ENCODE peak calls at places on chromosomes 16 and 17, in nine cellular contexts. One of them, this sample, is unnamed.

GRCh38 chr16:72552675-72553074 is 380.7 kb upstream of the PMFBP1 start:
- DNase-seq in activated B cell treated with CpG ODN at 0.5 μM for 24 hours: no peak
- DNase-seq in lower leg skin: no peak
- DNase-seq in activated gamma-delta T cell: no peak
- DNase-seq in Right ventricle myocardium superior: no peak
- DNase-seq in effector memory CD8-positive, alpha-beta T cell: no peak
- DNase-seq in effector CD4-positive, alpha-beta T cell: no peak
- DNase-seq in putamen: no peak
- DNase-seq in PC-3: no peak
- DNase-seq in this sample: no peak

GRCh38 chr17:15108992-15109391 is 156.1 kb downstream of the PMP22 start:
- DNase-seq in activated B cell treated with CpG ODN at 0.5 μM for 24 hours: no peak
- DNase-seq in lower leg skin: no peak
- DNase-seq in activated gamma-delta T cell: no peak
- DNase-seq in Right ventricle myocardium superior: no peak
- DNase-seq in effector memory CD8-positive, alpha-beta T cell: no peak
- DNase-seq in effector CD4-positive, alpha-beta T cell: no peak
- DNase-seq in putamen: no peak
- DNase-seq in PC-3: no peak
- DNase-seq in this sample: no peak

GRCh38 chr17:32596666-32597065 is 109.9 kb downstream of the CDK5R1 start:
- DNase-seq in activated B cell treated with CpG ODN at 0.5 μM for 24 hours: no peak
- DNase-seq in lower leg skin: no peak
- DNase-seq in activated gamma-delta T cell: no peak
- DNase-seq in Right ventricle myocardium superior: no peak
- DNase-seq in effector memory CD8-positive, alpha-beta T cell: no peak
- DNase-seq in effector CD4-positive, alpha-beta T cell: no peak
- DNase-seq in putamen: no peak
- DNase-seq in PC-3: no peak
- DNase-seq in this sample: peak

GRCh38 chr16:30958164-30959083 is 870 bp downstream of the SETD1A start:
- DNase-seq in activated B cell treated with CpG ODN at 0.5 μM for 24 hours: no peak
- DNase-seq in lower leg skin: no peak
- DNase-seq in activated gamma-delta T cell: no peak
- DNase-seq in Right ventricle myocardium superior: peak
- DNase-seq in effector memory CD8-positive, alpha-beta T cell: peak
- DNase-seq in effector CD4-positive, alpha-beta T cell: peak
- DNase-seq in putamen: peak
- DNase-seq in PC-3: peak
- DNase-seq in this sample: peak

GRCh38 chr17:27453466-27453865 is 2.8 kb upstream of the KSR1 start:
- DNase-seq in activated B cell treated with CpG ODN at 0.5 μM for 24 hours: no peak
- DNase-seq in lower leg skin: no peak
- DNase-seq in activated gamma-delta T cell: no peak
- DNase-seq in Right ventricle myocardium superior: no peak
- DNase-seq in effector memory CD8-positive, alpha-beta T cell: no peak
- DNase-seq in effector CD4-positive, alpha-beta T cell: no peak
- DNase-seq in putamen: no peak
- DNase-seq in PC-3: peak
- DNase-seq in this sample: no peak

GRCh38 chr17:18064053-18064452 is 23.7 kb upstream of the DRG2 start:
- DNase-seq in activated B cell treated with CpG ODN at 0.5 μM for 24 hours: no peak
- DNase-seq in lower leg skin: no peak
- DNase-seq in activated gamma-delta T cell: no peak
- DNase-seq in Right ventricle myocardium superior: no peak
- DNase-seq in effector memory CD8-positive, alpha-beta T cell: no peak
- DNase-seq in effector CD4-positive, alpha-beta T cell: no peak
- DNase-seq in putamen: no peak
- DNase-seq in PC-3: no peak
- DNase-seq in this sample: no peak

GRCh38 chr17:62085511-62086408 is 20.7 kb upstream of the MED13 start:
- DNase-seq in activated B cell treated with CpG ODN at 0.5 μM for 24 hours: no peak
- DNase-seq in lower leg skin: no peak
- DNase-seq in activated gamma-delta T cell: no peak
- DNase-seq in Right ventricle myocardium superior: no peak
- DNase-seq in effector memory CD8-positive, alpha-beta T cell: no peak
- DNase-seq in effector CD4-positive, alpha-beta T cell: no peak
- DNase-seq in putamen: no peak
- DNase-seq in PC-3: no peak
- DNase-seq in this sample: no peak

GRCh38 chr17:78387982-78388941 is 9.8 kb downstream of the PGS1 start:
- DNase-seq in activated B cell treated with CpG ODN at 0.5 μM for 24 hours: no peak
- DNase-seq in lower leg skin: no peak
- DNase-seq in activated gamma-delta T cell: no peak
- DNase-seq in Right ventricle myocardium superior: no peak
- DNase-seq in effector memory CD8-positive, alpha-beta T cell: no peak
- DNase-seq in effector CD4-positive, alpha-beta T cell: no peak
- DNase-seq in putamen: peak
- DNase-seq in PC-3: no peak
- DNase-seq in this sample: peak

GRCh38 chr17:4599505-4600281 is 15.4 kb downstream of the SMTNL2 start:
- DNase-seq in activated B cell treated with CpG ODN at 0.5 μM for 24 hours: no peak
- DNase-seq in lower leg skin: no peak
- DNase-seq in activated gamma-delta T cell: no peak
- DNase-seq in Right ventricle myocardium superior: peak
- DNase-seq in effector memory CD8-positive, alpha-beta T cell: no peak
- DNase-seq in effector CD4-positive, alpha-beta T cell: no peak
- DNase-seq in putamen: no peak
- DNase-seq in PC-3: peak
- DNase-seq in this sample: no peak

GRCh38 chr16:89033796-89034572 is 57.0 kb upstream of the CBFA2T3 start:
- DNase-seq in activated B cell treated with CpG ODN at 0.5 μM for 24 hours: no peak
- DNase-seq in lower leg skin: no peak
- DNase-seq in activated gamma-delta T cell: no peak
- DNase-seq in Right ventricle myocardium superior: peak
- DNase-seq in effector memory CD8-positive, alpha-beta T cell: no peak
- DNase-seq in effector CD4-positive, alpha-beta T cell: no peak
- DNase-seq in putamen: no peak
- DNase-seq in PC-3: no peak
- DNase-seq in this sample: no peak

GRCh38 chr16:48271728-48272127 is 24.4 kb upstream of the ABCC11 start:
- DNase-seq in activated B cell treated with CpG ODN at 0.5 μM for 24 hours: no peak
- DNase-seq in lower leg skin: no peak
- DNase-seq in activated gamma-delta T cell: no peak
- DNase-seq in Right ventricle myocardium superior: no peak
- DNase-seq in effector memory CD8-positive, alpha-beta T cell: no peak
- DNase-seq in effector CD4-positive, alpha-beta T cell: no peak
- DNase-seq in putamen: no peak
- DNase-seq in PC-3: no peak
- DNase-seq in this sample: no peak

GRCh38 chr16:49918257-49918656 is 62.3 kb upstream of the ZNF423 start:
- DNase-seq in activated B cell treated with CpG ODN at 0.5 μM for 24 hours: no peak
- DNase-seq in lower leg skin: no peak
- DNase-seq in activated gamma-delta T cell: no peak
- DNase-seq in Right ventricle myocardium superior: no peak
- DNase-seq in effector memory CD8-positive, alpha-beta T cell: no peak
- DNase-seq in effector CD4-positive, alpha-beta T cell: no peak
- DNase-seq in putamen: no peak
- DNase-seq in PC-3: no peak
- DNase-seq in this sample: no peak

GRCh38 chr16:2194852-2195315 is 1.5 kb downstream of the CASKIN1 start:
- DNase-seq in activated B cell treated with CpG ODN at 0.5 μM for 24 hours: no peak
- DNase-seq in lower leg skin: no peak
- DNase-seq in activated gamma-delta T cell: no peak
- DNase-seq in Right ventricle myocardium superior: no peak
- DNase-seq in effector memory CD8-positive, alpha-beta T cell: peak
- DNase-seq in effector CD4-positive, alpha-beta T cell: peak
- DNase-seq in putamen: no peak
- DNase-seq in PC-3: peak
- DNase-seq in this sample: peak

GRCh38 chr17:63382136-63382535 is 64.0 kb downstream of the CYB561 start:
- DNase-seq in activated B cell treated with CpG ODN at 0.5 μM for 24 hours: no peak
- DNase-seq in lower leg skin: no peak
- DNase-seq in activated gamma-delta T cell: no peak
- DNase-seq in Right ventricle myocardium superior: no peak
- DNase-seq in effector memory CD8-positive, alpha-beta T cell: no peak
- DNase-seq in effector CD4-positive, alpha-beta T cell: no peak
- DNase-seq in putamen: no peak
- DNase-seq in PC-3: no peak
- DNase-seq in this sample: no peak

GRCh38 chr17:73141411-73141810 is 23.4 kb upstream of the SSTR2 start:
- DNase-seq in activated B cell treated with CpG ODN at 0.5 μM for 24 hours: no peak
- DNase-seq in lower leg skin: no peak
- DNase-seq in activated gamma-delta T cell: no peak
- DNase-seq in Right ventricle myocardium superior: no peak
- DNase-seq in effector memory CD8-positive, alpha-beta T cell: no peak
- DNase-seq in effector CD4-positive, alpha-beta T cell: no peak
- DNase-seq in putamen: no peak
- DNase-seq in PC-3: no peak
- DNase-seq in this sample: no peak

GRCh38 chr16:75116081-75116910 is at the start of gene LDHD:
- DNase-seq in activated B cell treated with CpG ODN at 0.5 μM for 24 hours: no peak
- DNase-seq in lower leg skin: peak
- DNase-seq in activated gamma-delta T cell: no peak
- DNase-seq in Right ventricle myocardium superior: peak
- DNase-seq in effector memory CD8-positive, alpha-beta T cell: no peak
- DNase-seq in effector CD4-positive, alpha-beta T cell: no peak
- DNase-seq in putamen: peak
- DNase-seq in PC-3: peak
- DNase-seq in this sample: no peak

GRCh38 chr16:11964761-11965539 is at the start of gene TNFRSF17:
- DNase-seq in activated B cell treated with CpG ODN at 0.5 μM for 24 hours: no peak
- DNase-seq in lower leg skin: no peak
- DNase-seq in activated gamma-delta T cell: no peak
- DNase-seq in Right ventricle myocardium superior: no peak
- DNase-seq in effector memory CD8-positive, alpha-beta T cell: no peak
- DNase-seq in effector CD4-positive, alpha-beta T cell: no peak
- DNase-seq in putamen: peak
- DNase-seq in PC-3: no peak
- DNase-seq in this sample: peak

GRCh38 chr17:10119203-10120112 is 78.9 kb downstream of the GAS7 start:
- DNase-seq in activated B cell treated with CpG ODN at 0.5 μM for 24 hours: no peak
- DNase-seq in lower leg skin: peak
- DNase-seq in activated gamma-delta T cell: no peak
- DNase-seq in Right ventricle myocardium superior: peak
- DNase-seq in effector memory CD8-positive, alpha-beta T cell: peak
- DNase-seq in effector CD4-positive, alpha-beta T cell: no peak
- DNase-seq in putamen: no peak
- DNase-seq in PC-3: peak
- DNase-seq in this sample: peak

GRCh38 chr17:77944390-77945222 is 13.9 kb upstream of the TNRC6C start:
- DNase-seq in activated B cell treated with CpG ODN at 0.5 μM for 24 hours: no peak
- DNase-seq in lower leg skin: no peak
- DNase-seq in activated gamma-delta T cell: no peak
- DNase-seq in Right ventricle myocardium superior: peak
- DNase-seq in effector memory CD8-positive, alpha-beta T cell: no peak
- DNase-seq in effector CD4-positive, alpha-beta T cell: no peak
- DNase-seq in putamen: no peak
- DNase-seq in PC-3: no peak
- DNase-seq in this sample: no peak

GRCh38 chr16:57672824-57673223 is 4.7 kb downstream of the ADGRG3 start:
- DNase-seq in activated B cell treated with CpG ODN at 0.5 μM for 24 hours: no peak
- DNase-seq in lower leg skin: no peak
- DNase-seq in activated gamma-delta T cell: no peak
- DNase-seq in Right ventricle myocardium superior: no peak
- DNase-seq in effector memory CD8-positive, alpha-beta T cell: no peak
- DNase-seq in effector CD4-positive, alpha-beta T cell: no peak
- DNase-seq in putamen: no peak
- DNase-seq in PC-3: no peak
- DNase-seq in this sample: no peak

GRCh38 chr16:2174396-2175131 is 19.0 kb downstream of the TRAF7 start:
- DNase-seq in activated B cell treated with CpG ODN at 0.5 μM for 24 hours: no peak
- DNase-seq in lower leg skin: no peak
- DNase-seq in activated gamma-delta T cell: no peak
- DNase-seq in Right ventricle myocardium superior: no peak
- DNase-seq in effector memory CD8-positive, alpha-beta T cell: no peak
- DNase-seq in effector CD4-positive, alpha-beta T cell: no peak
- DNase-seq in putamen: peak
- DNase-seq in PC-3: no peak
- DNase-seq in this sample: no peak

GRCh38 chr17:55584055-55584685 is 72.9 kb upstream of the SMIM36 start:
- DNase-seq in activated B cell treated with CpG ODN at 0.5 μM for 24 hours: no peak
- DNase-seq in lower leg skin: no peak
- DNase-seq in activated gamma-delta T cell: no peak
- DNase-seq in Right ventricle myocardium superior: no peak
- DNase-seq in effector memory CD8-positive, alpha-beta T cell: no peak
- DNase-seq in effector CD4-positive, alpha-beta T cell: no peak
- DNase-seq in putamen: no peak
- DNase-seq in PC-3: peak
- DNase-seq in this sample: no peak

GRCh38 chr16:66131156-66131807 is 235.2 kb upstream of the CDH5 start:
- DNase-seq in activated B cell treated with CpG ODN at 0.5 μM for 24 hours: no peak
- DNase-seq in lower leg skin: no peak
- DNase-seq in activated gamma-delta T cell: no peak
- DNase-seq in Right ventricle myocardium superior: no peak
- DNase-seq in effector memory CD8-positive, alpha-beta T cell: no peak
- DNase-seq in effector CD4-positive, alpha-beta T cell: no peak
- DNase-seq in putamen: no peak
- DNase-seq in PC-3: peak
- DNase-seq in this sample: no peak

GRCh38 chr17:688100-688989 is 26.3 kb downstream of the VPS53 start:
- DNase-seq in activated B cell treated with CpG ODN at 0.5 μM for 24 hours: no peak
- DNase-seq in lower leg skin: no peak
- DNase-seq in activated gamma-delta T cell: no peak
- DNase-seq in Right ventricle myocardium superior: no peak
- DNase-seq in effector memory CD8-positive, alpha-beta T cell: no peak
- DNase-seq in effector CD4-positive, alpha-beta T cell: no peak
- DNase-seq in putamen: no peak
- DNase-seq in PC-3: no peak
- DNase-seq in this sample: no peak

GRCh38 chr16:700684-701584 is 4.7 kb downstream of the FBXL16 start:
- DNase-seq in activated B cell treated with CpG ODN at 0.5 μM for 24 hours: no peak
- DNase-seq in lower leg skin: no peak
- DNase-seq in activated gamma-delta T cell: no peak
- DNase-seq in Right ventricle myocardium superior: no peak
- DNase-seq in effector memory CD8-positive, alpha-beta T cell: peak
- DNase-seq in effector CD4-positive, alpha-beta T cell: peak
- DNase-seq in putamen: no peak
- DNase-seq in PC-3: no peak
- DNase-seq in this sample: peak

GRCh38 chr17:75850928-75851692 is 4.0 kb downstream of the WBP2 start:
- DNase-seq in activated B cell treated with CpG ODN at 0.5 μM for 24 hours: no peak
- DNase-seq in lower leg skin: no peak
- DNase-seq in activated gamma-delta T cell: no peak
- DNase-seq in Right ventricle myocardium superior: peak
- DNase-seq in effector memory CD8-positive, alpha-beta T cell: no peak
- DNase-seq in effector CD4-positive, alpha-beta T cell: no peak
- DNase-seq in putamen: peak
- DNase-seq in PC-3: no peak
- DNase-seq in this sample: no peak

GRCh38 chr17:48439875-48440505 is 10.0 kb upstream of the SKAP1 start:
- DNase-seq in activated B cell treated with CpG ODN at 0.5 μM for 24 hours: no peak
- DNase-seq in lower leg skin: no peak
- DNase-seq in activated gamma-delta T cell: no peak
- DNase-seq in Right ventricle myocardium superior: no peak
- DNase-seq in effector memory CD8-positive, alpha-beta T cell: peak
- DNase-seq in effector CD4-positive, alpha-beta T cell: peak
- DNase-seq in putamen: no peak
- DNase-seq in PC-3: no peak
- DNase-seq in this sample: peak

GRCh38 chr16:31291376-31291775 is 31.6 kb downstream of the ITGAM start:
- DNase-seq in activated B cell treated with CpG ODN at 0.5 μM for 24 hours: no peak
- DNase-seq in lower leg skin: no peak
- DNase-seq in activated gamma-delta T cell: no peak
- DNase-seq in Right ventricle myocardium superior: no peak
- DNase-seq in effector memory CD8-positive, alpha-beta T cell: no peak
- DNase-seq in effector CD4-positive, alpha-beta T cell: no peak
- DNase-seq in putamen: no peak
- DNase-seq in PC-3: no peak
- DNase-seq in this sample: no peak

GRCh38 chr17:18093616-18094408 is 6.1 kb downstream of the DRG2 start:
- DNase-seq in activated B cell treated with CpG ODN at 0.5 μM for 24 hours: no peak
- DNase-seq in lower leg skin: no peak
- DNase-seq in activated gamma-delta T cell: no peak
- DNase-seq in Right ventricle myocardium superior: peak
- DNase-seq in effector memory CD8-positive, alpha-beta T cell: no peak
- DNase-seq in effector CD4-positive, alpha-beta T cell: no peak
- DNase-seq in putamen: no peak
- DNase-seq in PC-3: peak
- DNase-seq in this sample: no peak

GRCh38 chr17:9371019-9371418 is 204.6 kb downstream of the STX8 start:
- DNase-seq in activated B cell treated with CpG ODN at 0.5 μM for 24 hours: no peak
- DNase-seq in lower leg skin: no peak
- DNase-seq in activated gamma-delta T cell: no peak
- DNase-seq in Right ventricle myocardium superior: no peak
- DNase-seq in effector memory CD8-positive, alpha-beta T cell: no peak
- DNase-seq in effector CD4-positive, alpha-beta T cell: no peak
- DNase-seq in putamen: no peak
- DNase-seq in PC-3: peak
- DNase-seq in this sample: no peak

GRCh38 chr16:50531359-50531758 is 16.8 kb upstream of the NKD1 start:
- DNase-seq in activated B cell treated with CpG ODN at 0.5 μM for 24 hours: no peak
- DNase-seq in lower leg skin: no peak
- DNase-seq in activated gamma-delta T cell: no peak
- DNase-seq in Right ventricle myocardium superior: no peak
- DNase-seq in effector memory CD8-positive, alpha-beta T cell: no peak
- DNase-seq in effector CD4-positive, alpha-beta T cell: no peak
- DNase-seq in putamen: no peak
- DNase-seq in PC-3: no peak
- DNase-seq in this sample: no peak